ENCODE peak calls at places on chromosomes 4 and X, in five cellular contexts. U, V, T, Q and G are unnamed samples.

GRCh38 chrX:11724122-11725017 is 33.7 kb upstream of the MSL3 start:
- DNase-seq in U (no peak), V (peak), T (no peak), Q (peak), G (peak)

GRCh38 chr4:61556277-61556676 is 356.2 kb downstream of the ADGRL3 start:
- DNase-seq in U (no peak), V (no peak), T (no peak), Q (no peak), G (no peak)

GRCh38 chr4:79164961-79165610 is 160.8 kb downstream of the NAA11 start:
- DNase-seq in U (no peak), V (no peak), T (no peak), Q (no peak), G (no peak)

GRCh38 chrX:120517936-120518335 is 42.8 kb downstream of the CUL4B start:
- DNase-seq in U (no peak), V (peak), T (no peak), Q (no peak), G (no peak)

GRCh38 chrX:119121341-119121740 is 6.3 kb downstream of the KIAA1210 start:
- DNase-seq in U (no peak), V (peak), T (no peak), Q (no peak), G (no peak)

GRCh38 chr4:79923290-79923689 is 149.7 kb downstream of the ANTXR2 start:
- DNase-seq in U (no peak), V (no peak), T (no peak), Q (no peak), G (no peak)

GRCh38 chr4:67327245-67327860 is 217.9 kb downstream of the CENPC start:
- DNase-seq in U (no peak), V (peak), T (no peak), Q (peak), G (peak)

GRCh38 chr4:52957220-52957686 is 95.1 kb downstream of the RASL11B start:
- DNase-seq in U (no peak), V (peak), T (no peak), Q (no peak), G (no peak)

GRCh38 chrX:28039258-28039657 is 58.0 kb upstream of the DCAF8L1 start:
- DNase-seq in U (no peak), V (no peak), T (no peak), Q (no peak), G (no peak)

GRCh38 chrX:14039344-14039743 is 9.7 kb upstream of the GEMIN8 start:
- DNase-seq in U (no peak), V (peak), T (no peak), Q (peak), G (peak)

GRCh38 chr4:84730375-84730774 is 147.4 kb downstream of the CDS1 start:
- DNase-seq in U (no peak), V (no peak), T (no peak), Q (no peak), G (no peak)

GRCh38 chr4:142463195-142463594 is 382.9 kb downstream of the INPP4B start:
- DNase-seq in U (no peak), V (no peak), T (no peak), Q (no peak), G (no peak)

GRCh38 chrX:101080326-101080725 is 1.6 kb downstream of the TMEM35A start:
- DNase-seq in U (no peak), V (no peak), T (no peak), Q (no peak), G (no peak)
- H3K4me3 ChIP-seq in U (no peak), V (peak), T (no peak), Q (no peak), G (no peak)

DNA sequence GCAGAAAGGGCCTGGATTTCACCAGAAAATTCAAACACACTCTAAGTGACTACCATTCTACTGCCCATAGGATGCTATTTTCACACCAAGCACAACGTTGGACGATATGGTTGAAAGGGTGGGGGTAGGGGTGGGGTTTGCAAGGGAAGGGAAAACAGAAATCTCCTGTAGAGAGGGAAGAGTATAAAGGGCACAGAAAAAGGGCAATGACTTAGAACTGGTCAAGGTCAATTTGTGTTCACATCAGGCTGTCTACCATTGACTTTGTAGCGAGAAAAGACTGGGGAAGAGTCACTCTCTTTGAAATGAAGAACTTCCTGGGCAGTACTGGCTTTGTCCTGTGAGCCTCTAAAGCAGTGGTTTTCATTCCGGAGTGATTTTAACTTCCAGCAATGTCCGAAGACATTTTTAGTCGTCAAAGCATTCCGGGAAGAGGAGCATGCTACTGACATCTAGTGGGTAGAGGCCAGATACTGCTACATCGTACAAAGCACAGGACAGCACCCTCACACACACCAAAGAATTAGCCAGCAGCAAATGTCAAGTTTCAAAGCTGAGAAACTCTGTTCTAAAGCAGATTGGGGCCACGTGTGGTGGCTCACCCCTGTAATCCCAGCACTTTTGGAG is 48.4 kb upstream of the SLC7A3 start:
- DNase-seq in U (no peak), V (peak), T (no peak), Q (peak), G (no peak)
- H3K4me3 ChIP-seq in U (no peak), V (no peak), T (no peak), Q (no peak), G (no peak)

GRCh38 chrX:115402299-115402698 is 112.8 kb downstream of the LUZP4 start:
- DNase-seq in U (no peak), V (no peak), T (no peak), Q (no peak), G (no peak)
- H3K4me3 ChIP-seq in U (no peak), V (no peak), T (no peak), Q (no peak), G (no peak)

DNA sequence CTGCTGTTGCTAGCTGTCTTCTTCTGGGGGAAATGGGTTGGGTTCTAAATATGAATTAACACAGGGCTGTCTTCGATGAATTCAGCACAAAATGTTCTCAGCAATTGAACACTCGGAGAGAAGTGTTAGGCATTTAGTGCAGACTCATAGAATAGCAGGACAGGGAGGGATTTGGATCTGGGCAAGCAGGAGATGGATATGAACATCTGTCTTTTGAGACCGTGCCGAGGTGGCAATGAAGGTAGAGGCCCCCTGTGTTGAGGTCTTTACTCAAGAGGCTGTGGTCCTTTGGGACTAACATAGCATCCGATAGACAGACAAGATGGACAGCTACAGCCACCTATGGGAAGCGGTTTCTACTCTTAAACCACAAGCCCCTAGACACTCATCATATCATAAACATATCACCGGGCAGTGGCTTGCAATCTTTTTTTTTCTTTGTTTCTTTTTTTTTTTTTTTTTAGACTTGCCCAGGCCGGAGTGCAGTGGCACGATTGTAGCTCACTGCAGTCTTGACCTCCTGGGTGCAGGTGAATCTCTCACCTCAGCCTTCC is 6.7 kb downstream of the CD99 start:
- DNase-seq in U (no peak), V (peak), T (no peak), Q (no peak), G (no peak)
- H3K4me3 ChIP-seq in U (no peak), V (no peak), T (no peak), Q (no peak), G (no peak)

DNA sequence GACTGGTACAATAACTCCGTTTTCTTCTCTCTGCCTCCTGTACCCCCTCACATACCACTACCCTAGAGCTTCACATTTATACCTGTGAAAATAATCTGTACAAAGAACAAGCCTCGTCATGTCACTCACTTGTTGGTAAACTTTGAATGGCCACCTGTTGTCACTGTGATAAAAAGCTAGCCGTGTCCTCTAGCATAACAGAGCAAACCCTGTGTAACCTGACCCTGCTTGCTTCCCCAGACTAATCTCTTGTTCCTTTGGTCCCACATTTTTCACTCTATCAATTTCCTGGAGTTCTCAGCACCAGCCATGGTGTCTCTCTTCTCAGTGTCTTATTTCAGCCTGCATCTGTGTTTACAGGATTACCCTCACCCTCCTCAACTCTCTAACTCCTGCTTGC is 1475.9 kb upstream of the TENM3 start:
- DNase-seq in U (no peak), V (no peak), T (no peak), Q (no peak), G (no peak)
- H3K4me3 ChIP-seq in U (no peak), V (no peak), T (no peak), Q (no peak), G (no peak)

DNA sequence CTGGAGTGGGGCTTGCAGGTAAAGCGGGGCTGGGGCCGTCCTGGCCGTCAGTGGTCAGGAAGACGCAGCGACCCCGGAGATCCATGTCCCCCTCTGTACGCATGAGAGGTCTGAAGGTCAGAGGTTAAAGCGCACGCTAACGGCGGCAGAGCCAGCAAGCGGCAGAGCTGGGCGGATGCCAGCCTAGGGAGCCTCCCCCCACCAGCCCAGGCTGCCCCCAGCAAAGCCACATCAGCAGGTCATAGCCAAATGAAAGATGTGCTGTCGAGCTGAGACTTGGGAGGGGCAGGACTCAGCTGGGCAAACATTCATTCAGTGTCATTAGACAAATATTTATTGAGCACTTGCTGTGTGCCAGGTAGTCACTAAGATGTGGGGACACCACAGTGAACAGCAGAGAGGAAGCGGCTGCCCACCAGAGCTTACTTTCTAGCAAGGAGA is 593 bp upstream of the JAKMIP1 start:
- DNase-seq in U (no peak), V (no peak), T (no peak), Q (no peak), G (no peak)
- H3K4me3 ChIP-seq in U (no peak), V (no peak), T (peak), Q (no peak), G (peak)